ENCODE peak calls at places on chromosomes 16 and 17, in six cellular contexts. P, L, M, F, J and Q are unnamed samples.

GRCh38 chr17:9024497-9024896 is 3.2 kb downstream of the NTN1 start:
- DNase-seq in P (no peak), L (no peak), M (no peak), F (no peak), J (no peak), Q (no peak)

GRCh38 chr17:5544115-5544514 is 40.2 kb downstream of the NLRP1 start:
- DNase-seq in P (no peak), L (no peak), M (no peak), F (no peak), J (no peak), Q (no peak)

GRCh38 chr17:4342535-4342934 is 23.9 kb downstream of the UBE2G1 start:
- DNase-seq in P (no peak), L (no peak), M (no peak), F (no peak), J (no peak), Q (no peak)

GRCh38 chr16:12559714-12560113 is 244.0 kb downstream of the CPPED1 start:
- DNase-seq in P (no peak), L (no peak), M (no peak), F (no peak), J (no peak), Q (no peak)

GRCh38 chr17:16398270-16399267 is 16.8 kb upstream of the TRPV2 start:
- DNase-seq in P (no peak), L (no peak), M (no peak), F (peak; percentile 67), J (peak; percentile 35), Q (peak; percentile 85)

GRCh38 chr17:4605826-4606225 is 21.5 kb downstream of the SMTNL2 start:
- DNase-seq in P (no peak), L (peak; percentile 54), M (no peak), F (no peak), J (no peak), Q (no peak)

GRCh38 chr17:78173025-78173715 is 4.8 kb downstream of the SYNGR2 start:
- DNase-seq in P (no peak), L (peak; percentile 27), M (no peak), F (no peak), J (peak; percentile 66), Q (no peak)

GRCh38 chr17:73510981-73511442 is 133.2 kb downstream of the SDK2 start:
- DNase-seq in P (no peak), L (no peak), M (no peak), F (no peak), J (no peak), Q (no peak)

GRCh38 chr17:78251773-78252103 is 20.3 kb downstream of the TMEM235 start:
- DNase-seq in P (no peak), L (no peak), M (no peak), F (no peak), J (no peak), Q (no peak)

GRCh38 chr17:80743181-80743771 is 198.6 kb downstream of the RPTOR start:
- DNase-seq in P (no peak), L (no peak), M (no peak), F (no peak), J (no peak), Q (no peak)

GRCh38 chr17:75783069-75783783 is 1.4 kb upstream of the UNK start:
- DNase-seq in P (no peak), L (no peak), M (peak; percentile 53), F (peak; percentile 80), J (peak; percentile 83), Q (peak; percentile 73)

GRCh38 chr16:75614247-75614897 is 8.7 kb downstream of the ADAT1 start:
- DNase-seq in P (no peak), L (no peak), M (no peak), F (no peak), J (no peak), Q (no peak)

GRCh38 chr16:10941127-10941933 is 938 bp downstream of the DEXI start:
- DNase-seq in P (no peak), L (no peak), M (no peak), F (no peak), J (no peak), Q (peak; percentile 35)

GRCh38 chr16:361341-361871 is 8.9 kb upstream of the AXIN1 start:
- DNase-seq in P (no peak), L (no peak), M (no peak), F (no peak), J (no peak), Q (no peak)

GRCh38 chr17:79276824-79277223 is 202.2 kb downstream of the ENGASE start:
- DNase-seq in P (no peak), L (no peak), M (no peak), F (no peak), J (no peak), Q (no peak)

GRCh38 chr17:40284085-40284713 is 3.5 kb upstream of the CDC6 start:
- DNase-seq in P (no peak), L (no peak), M (no peak), F (peak; percentile 73), J (no peak), Q (no peak)

GRCh38 chr16:22161401-22161800 is 905 bp upstream of the SDR42E2 start:
- DNase-seq in P (no peak), L (no peak), M (no peak), F (no peak), J (no peak), Q (no peak)

GRCh38 chr17:12756786-12757185 is 32.5 kb upstream of the ARHGAP44 start:
- DNase-seq in P (no peak), L (no peak), M (no peak), F (no peak), J (no peak), Q (no peak)

GRCh38 chr17:41800601-41801373 is 11.0 kb downstream of the P3H4 start:
- DNase-seq in P (peak; percentile 65), L (no peak), M (no peak), F (no peak), J (no peak), Q (no peak)
- TF ChIP-seq POLR2A in P (no peak), L (no peak), M (no peak), F (no peak), J (no peak), Q (no peak)

GRCh38 chr17:28901866-28902818 is 737 bp downstream of the DHRS13 start:
- DNase-seq in P (peak; percentile 46), L (peak; percentile 52), M (no peak), F (no peak), J (no peak), Q (peak; percentile 68)
- TF ChIP-seq POLR2A in P (no peak), L (no peak), M (no peak), F (no peak), J (no peak), Q (no peak)

DNA sequence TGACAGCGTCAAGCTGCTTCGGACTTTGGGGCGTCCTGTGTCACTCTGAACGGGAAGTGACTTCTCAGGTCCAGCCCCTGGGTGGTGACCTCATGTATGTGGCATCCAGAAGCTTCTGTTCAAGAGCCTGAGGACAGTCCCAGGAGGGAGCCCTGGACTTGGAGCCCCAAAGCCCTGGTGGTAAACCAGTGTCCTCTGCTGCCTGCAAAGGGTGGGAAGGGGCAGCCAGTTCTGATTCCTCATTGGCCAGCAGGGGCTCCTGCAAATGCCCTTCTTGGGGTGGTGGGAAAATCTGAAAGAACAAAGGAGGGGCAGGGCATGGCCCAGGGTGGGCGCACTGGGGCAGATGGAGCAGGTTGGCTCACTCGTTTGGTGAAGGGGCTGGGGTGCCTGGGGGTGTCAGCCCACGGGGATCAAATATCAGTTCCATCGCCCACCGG is 1.6 kb downstream of the OSGIN1 start:
- DNase-seq in P (peak; percentile 56), L (no peak), M (peak; percentile 22), F (no peak), J (no peak), Q (peak; percentile 59)
- TF ChIP-seq POLR2A in P (no peak), L (peak; percentile 20), M (no peak), F (no peak), J (no peak), Q (no peak)

GRCh38 chr17:28744104-28744801 is 442 bp downstream of the TRAF4 start:
- DNase-seq in P (peak; percentile 61), L (peak; percentile 65), M (peak; percentile 54), F (peak; percentile 51), J (no peak), Q (peak; percentile 71)
- TF ChIP-seq POLR2A in P (no peak), L (no peak), M (no peak), F (no peak), J (no peak), Q (no peak)

GRCh38 chr16:88495268-88495772 is 42.2 kb downstream of the ZFPM1 start:
- DNase-seq in P (no peak), L (no peak), M (no peak), F (no peak), J (no peak), Q (no peak)
- TF ChIP-seq POLR2A in P (no peak), L (no peak), M (no peak), F (no peak), J (no peak), Q (no peak)

GRCh38 chr16:87165151-87165550 is 152.0 kb downstream of the C16orf95 start:
- DNase-seq in P (no peak), L (no peak), M (no peak), F (no peak), J (no peak), Q (no peak)
- TF ChIP-seq POLR2A in P (no peak), L (no peak), M (no peak), F (no peak), J (no peak), Q (no peak)

GRCh38 chr17:31558748-31559646 is 167.5 kb downstream of the RAB11FIP4 start:
- DNase-seq in P (peak; percentile 79), L (peak; percentile 83), M (peak; percentile 57), F (peak; percentile 81), J (no peak), Q (peak; percentile 66)

GRCh38 chr17:31562447-31562846 is 171.0 kb downstream of the RAB11FIP4 start:
- DNase-seq in P (peak; percentile 52), L (no peak), M (no peak), F (no peak), J (no peak), Q (no peak)

GRCh38 chr17:31561469-31562412 is 170.3 kb downstream of the RAB11FIP4 start:
- DNase-seq in P (no peak), L (no peak), M (no peak), F (peak; percentile 77), J (no peak), Q (no peak)

GRCh38 chr17:31560836-31561235 is 169.4 kb downstream of the RAB11FIP4 start:
- DNase-seq in P (no peak), L (no peak), M (no peak), F (peak; percentile 52), J (no peak), Q (no peak)

GRCh38 chr17:31559647-31560501 is 168.4 kb downstream of the RAB11FIP4 start:
- DNase-seq in P (no peak), L (peak; percentile 30), M (no peak), F (peak; percentile 56), J (no peak), Q (no peak)
- TF ChIP-seq POLR2A in P (no peak), L (no peak), M (no peak), F (no peak), J (no peak), Q (no peak)

GRCh38 chr17:82100502-82101298 is 2.7 kb upstream of the FASN start:
- DNase-seq in P (no peak), L (no peak), M (no peak), F (no peak), J (no peak), Q (no peak)
- TF ChIP-seq POLR2A in P (no peak), L (no peak), M (no peak), F (no peak), J (no peak), Q (no peak)

DNA sequence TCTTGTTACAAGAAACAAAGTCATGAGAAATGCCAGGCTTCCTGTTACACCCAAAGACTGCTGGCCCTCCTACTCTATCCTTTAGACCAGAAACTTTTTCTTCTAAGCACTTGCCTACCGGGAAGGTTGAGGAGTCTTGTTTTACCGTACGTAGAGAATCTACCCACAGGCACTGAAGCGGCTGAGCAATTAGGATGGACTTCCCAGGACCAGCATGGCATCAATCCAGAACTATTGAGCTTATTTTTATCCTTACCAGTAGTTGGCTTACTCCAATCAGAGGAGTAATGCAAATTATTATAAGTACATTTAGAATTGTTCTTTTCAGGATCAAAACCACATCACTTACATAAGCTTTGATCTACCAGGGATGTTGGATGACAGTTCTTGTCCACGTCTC is 25.6 kb downstream of the CEP95 start:
- DNase-seq in P (no peak), L (no peak), M (no peak), F (no peak), J (no peak), Q (no peak)
- TF ChIP-seq POLR2A in P (no peak), L (no peak), M (no peak), F (no peak), J (no peak), Q (no peak)